ENCODE peak calls at places on chromosomes 1 and 21, in six cellular contexts. F, T, W, K, V and S are unnamed samples.

GRCh38 chr1:56331892-56332567 is 247.3 kb downstream of the PLPP3 start:
- DNase-seq in T (peak; percentile 11), W (no peak), K (no peak), F (no peak), V (no peak), S (peak; percentile 76)

GRCh38 chr21:32261929-32262328 is 16.9 kb downstream of the MIS18A start:
- DNase-seq in W (no peak), F (no peak), V (no peak), K (no peak), T (no peak), S (no peak)

GRCh38 chr1:110440877-110441276 is 10.1 kb upstream of the PROK1 start:
- DNase-seq in W (no peak), T (no peak), V (no peak), K (peak; percentile 77), F (no peak), S (peak; percentile 41)

GRCh38 chr1:52355436-52355835 is 10.6 kb downstream of the CC2D1B start:
- DNase-seq in W (no peak), F (no peak), K (no peak), T (no peak), V (no peak), S (no peak)

GRCh38 chr1:89721351-89721750 is 88.4 kb downstream of the LRRC8C start:
- DNase-seq in V (no peak), F (no peak), W (no peak), T (no peak), K (no peak), S (peak; percentile 51)

GRCh38 chr1:3066250-3066711 is 2.7 kb upstream of the PRDM16 start:
- DNase-seq in T (peak; percentile 68), K (peak; percentile 72), W (peak; percentile 62), F (no peak), V (peak; percentile 88), S (no peak)

GRCh38 chr1:181318858-181319235 is 164.5 kb upstream of the CACNA1E start:
- DNase-seq in V (no peak), W (no peak), T (no peak), F (no peak), K (no peak), S (peak; percentile 62)

GRCh38 chr1:21896652-21897532 is 40.2 kb downstream of the HSPG2 start:
- DNase-seq in T (peak; percentile 36), K (peak; percentile 41), W (peak; percentile 43), V (no peak), F (peak; percentile 86), S (no peak)

GRCh38 chr1:11858968-11859871 is 475 bp upstream of the NPPB start:
- DNase-seq in T (peak; percentile 91), K (peak; percentile 61), V (peak; percentile 75), W (peak; percentile 85), F (no peak), S (peak; percentile 39)

GRCh38 chr1:53276153-53276901 is 38.0 kb upstream of the MAGOH start:
- DNase-seq in T (no peak), W (no peak), F (no peak), K (no peak), V (no peak), S (no peak)

GRCh38 chr1:201142011-201142853 is 12.0 kb downstream of the TMEM9 start:
- DNase-seq in V (no peak), T (no peak), K (no peak), W (no peak), F (no peak), S (peak; percentile 43)

GRCh38 chr1:208265525-208265924 is 21.3 kb upstream of the PLXNA2 start:
- DNase-seq in K (no peak), W (no peak), T (no peak), F (no peak), V (no peak), S (no peak)

GRCh38 chr1:4871373-4871772 is 217.0 kb downstream of the AJAP1 start:
- DNase-seq in V (no peak), F (no peak), K (no peak), T (no peak), W (no peak), S (no peak)

GRCh38 chr1:207659545-207660148 is 14.7 kb downstream of the CR1L start:
- DNase-seq in W (no peak), F (no peak), K (no peak), T (no peak), V (no peak), S (no peak)

GRCh38 chr1:1305300-1306069 is 2.2 kb downstream of the ACAP3 start:
- DNase-seq in K (peak; percentile 69), T (peak; percentile 44), F (no peak), V (peak; percentile 65), W (no peak), S (peak; percentile 79)

GRCh38 chr1:80023366-80023765 is 1016.8 kb upstream of the ADGRL4 start:
- DNase-seq in W (no peak), V (no peak), F (no peak), T (no peak), K (no peak), S (peak; percentile 22)

GRCh38 chr21:34534522-34534921 is 22.5 kb upstream of the KCNE1 start:
- DNase-seq in T (no peak), K (no peak), F (no peak), V (no peak), W (no peak), S (peak; percentile 30)

GRCh38 chr1:93845554-93846150 is 33.4 kb downstream of the DNTTIP2 start:
- DNase-seq in W (peak; percentile 78), T (peak; percentile 37), V (no peak), K (no peak), F (no peak), S (peak; percentile 88)

GRCh38 chr1:71651229-71651628 is 570.4 kb upstream of the ZRANB2 start:
- DNase-seq in V (no peak), K (no peak), T (no peak), F (no peak), W (no peak), S (no peak)

GRCh38 chr1:178282949-178283367 is 189.1 kb downstream of the RASAL2 start:
- DNase-seq in W (peak; percentile 56), V (no peak), F (no peak), T (no peak), K (no peak), S (peak; percentile 84)

GRCh38 chr1:116485071-116485735 is 85.6 kb downstream of the CD58 start:
- DNase-seq in V (peak; percentile 90), T (peak; percentile 96), K (peak; percentile 88), F (peak; percentile 61), W (peak; percentile 96), S (peak; percentile 87)

GRCh38 chr1:175192111-175192629 is 406 bp downstream of the KIAA0040 start:
- DNase-seq in W (peak; percentile 63), F (peak; percentile 41), K (peak; percentile 74), T (peak; percentile 42), V (peak; percentile 81), S (no peak)

GRCh38 chr21:41585199-41585994 is 77.4 kb upstream of the TMPRSS2 start:
- DNase-seq in W (no peak), V (no peak), K (no peak), F (no peak), T (no peak), S (no peak)

GRCh38 chr21:14545906-14546480 is at the start of gene SAMSN1:
- DNase-seq in T (no peak), W (no peak), F (no peak), V (no peak), K (no peak), S (no peak)

GRCh38 chr21:44347911-44348451 is 5.4 kb upstream of the TRPM2 start:
- DNase-seq in W (no peak), T (no peak), K (peak; percentile 72), V (no peak), F (no peak), S (no peak)

GRCh38 chr1:2948751-2949680 is 72.3 kb upstream of the ACTRT2 start:
- DNase-seq in F (no peak), W (no peak), V (peak; percentile 12), K (no peak), T (no peak), S (no peak)

GRCh38 chr1:244445320-244446181 is 6.2 kb downstream of the ADSS2 start:
- DNase-seq in F (no peak), V (no peak), T (no peak), K (no peak), W (no peak), S (no peak)

GRCh38 chr1:88773540-88774150 is 89.6 kb downstream of the PKN2 start:
- DNase-seq in K (no peak), W (peak; percentile 31), V (no peak), F (no peak), T (no peak), S (peak; percentile 65)

GRCh38 chr1:91693542-91693941 is 192.4 kb downstream of the TGFBR3 start:
- DNase-seq in T (no peak), F (peak; percentile 60), K (no peak), W (no peak), V (peak; percentile 68), S (peak; percentile 90)

GRCh38 chr1:32885691-32886011 is 640 bp upstream of the HPCA start:
- DNase-seq in F (no peak), T (peak; percentile 21), K (no peak), W (no peak), V (no peak), S (no peak)

DNA sequence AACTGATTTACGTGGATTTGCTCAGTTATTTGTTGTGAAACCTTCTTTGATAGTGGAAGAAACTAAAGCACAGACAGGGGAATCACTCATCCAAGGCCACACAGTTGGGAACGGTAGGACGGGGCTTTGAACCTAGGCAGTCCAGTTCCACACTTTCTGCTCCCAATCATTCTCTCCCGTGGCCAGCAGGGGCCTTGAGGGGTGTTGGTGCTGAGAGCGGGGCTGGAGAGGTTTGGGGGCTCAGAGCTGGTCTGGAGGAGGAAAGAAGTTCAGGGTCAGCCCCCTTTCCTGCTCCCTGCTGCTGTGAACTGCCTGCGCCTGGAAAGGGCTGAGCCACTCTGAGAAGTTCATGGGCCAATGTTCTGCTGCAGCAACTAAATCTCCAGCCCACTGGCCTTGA is 31.4 kb upstream of the ACTL8 start:
- DNase-seq in W (peak; percentile 53), V (no peak), T (no peak), F (no peak), K (no peak), S (no peak)
- TF ChIP-seq CTCF in W (peak; percentile 35), V (no peak), T (no peak), F (no peak), K (no peak), S (peak; percentile 16)

GRCh38 chr1:24793762-24794161 is 48.5 kb downstream of the CLIC4 start:
- DNase-seq in W (no peak), V (no peak), K (no peak), T (no peak), F (no peak), S (peak; percentile 83)
- H3K4me3 ChIP-seq in W (no peak overlapping the region), V (no peak overlapping the region), K (no peak overlapping the region), T (no peak overlapping the region), F (no peak overlapping the region), S (no peak overlapping the region)

GRCh38 chr21:22575165-22575584 is 1577.0 kb downstream of the NCAM2 start:
- DNase-seq in V (no peak), K (no peak), F (no peak), W (peak; percentile 72), T (peak; percentile 71), S (no peak)
- TF ChIP-seq CTCF in V (no peak), K (no peak), F (no peak), W (peak; percentile 77), T (peak; percentile 75), S (no peak)

DNA sequence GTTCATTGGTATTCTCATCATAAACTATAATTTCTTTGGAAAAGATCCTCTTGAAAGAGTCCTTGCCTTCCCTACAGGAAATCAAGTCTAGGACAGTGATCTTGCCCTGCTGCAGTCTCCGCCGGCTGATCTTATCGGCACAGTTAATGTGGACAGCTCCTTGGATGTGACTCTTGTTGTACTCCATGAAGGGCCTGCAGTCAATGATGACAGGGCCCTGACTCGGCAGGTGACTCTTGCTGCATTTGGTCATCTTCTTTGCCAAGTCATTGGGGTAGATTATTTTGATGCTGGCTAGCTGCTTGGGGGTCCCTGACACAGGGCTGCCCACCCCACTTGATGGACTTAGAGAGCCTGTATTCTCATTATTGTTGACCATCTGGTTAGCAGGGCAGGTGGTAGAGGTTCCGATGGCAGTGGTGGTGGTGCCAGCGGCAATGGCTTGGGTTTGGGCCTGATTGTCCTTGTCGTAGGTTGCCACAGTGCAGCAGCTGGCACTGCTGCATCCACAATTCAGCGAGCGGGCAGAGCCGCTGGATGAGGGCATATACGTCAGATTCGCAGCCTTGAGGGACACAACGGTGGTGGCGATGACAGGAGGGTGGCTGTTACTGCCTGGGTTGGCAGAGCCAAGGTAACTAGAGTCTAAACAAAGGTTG is 2.7 kb downstream of the DUSP10 start:
- DNase-seq in V (no peak), K (no peak), F (peak; percentile 30), W (no peak), T (no peak), S (no peak)
- H3K4me3 ChIP-seq in V (peak overlapping the region; percentile 66), K (no peak overlapping the region), F (peak overlapping the region; percentile 3), W (no peak overlapping the region), T (no peak overlapping the region), S (no peak overlapping the region)